ENCODE peak calls at places on chromosome 11, in six cellular contexts. A, G, L, X, Y and B are unnamed samples. For H3K36me3, the result is how much of the 10 kb centered on the place peaks cover.

GRCh38 chr11:63866211-63866610 is 27.3 kb downstream of the MARK2 start:
- DNase-seq in A (peak), Y (no peak), G (peak), L (peak), X (peak), B (peak)

GRCh38 chr11:99015634-99016454 is 4.9 kb upstream of the CNTN5 start:
- DNase-seq in Y (no peak), G (no peak), L (no peak), A (no peak), X (peak), B (no peak)

GRCh38 chr11:102709211-102709980 is 3.8 kb upstream of the MMP27 start:
- DNase-seq in G (no peak), A (no peak), L (no peak), X (no peak), Y (no peak), B (no peak)

GRCh38 chr11:73480677-73481076 is 104.5 kb downstream of the RELT start:
- DNase-seq in G (no peak), A (no peak), L (no peak), Y (no peak), X (no peak), B (no peak)

GRCh38 chr11:134044514-134045284 is 24.2 kb upstream of the JAM3 start:
- DNase-seq in A (no peak), L (no peak), G (no peak), X (no peak), Y (no peak), B (no peak)

GRCh38 chr11:34275486-34275885 is 82.3 kb downstream of the ABTB2 start:
- DNase-seq in L (no peak), A (no peak), Y (no peak), X (no peak), G (no peak), B (no peak)

GRCh38 chr11:99063331-99063730 is 42.6 kb downstream of the CNTN5 start:
- DNase-seq in A (no peak), G (no peak), L (no peak), X (no peak), Y (no peak), B (no peak)

GRCh38 chr11:132853886-132854285 is 678.4 kb downstream of the OPCML start:
- DNase-seq in A (no peak), G (no peak), X (no peak), Y (no peak), L (no peak), B (no peak)

GRCh38 chr11:76614471-76615183 is 55.9 kb downstream of the LRRC32 start:
- DNase-seq in G (no peak), Y (no peak), A (peak), L (peak), X (no peak), B (no peak)

GRCh38 chr11:85889676-85890579 is 34.7 kb downstream of the CCDC83 start:
- DNase-seq in Y (peak), X (no peak), G (peak), L (no peak), A (no peak), B (no peak)

GRCh38 chr11:70551323-70552166 is 153.2 kb downstream of the CTTN start:
- DNase-seq in L (no peak), G (no peak), Y (no peak), A (no peak), X (no peak), B (no peak)

GRCh38 chr11:70826541-70826943 is 425.8 kb downstream of the SHANK2 start:
- DNase-seq in G (peak), Y (no peak), X (no peak), A (no peak), L (no peak), B (no peak)

GRCh38 chr11:46275964-46276641 is 1.4 kb upstream of the CREB3L1 start:
- DNase-seq in A (no peak), L (no peak), G (no peak), Y (no peak), X (no peak), B (no peak)

GRCh38 chr11:1530686-1531256 is 41.3 kb downstream of the DUSP8 start:
- DNase-seq in Y (no peak), G (no peak), L (no peak), X (no peak), A (no peak), B (no peak)
- TF ChIP-seq CTCF in Y (no peak), G (no peak), L (no peak), X (no peak), A (no peak), B (no peak)

GRCh38 chr11:128658499-128658898 is 35.4 kb upstream of the FLI1 start:
- DNase-seq in A (no peak), L (no peak), X (no peak), G (no peak), Y (no peak), B (no peak)
- H3K36me3 ChIP-seq in A (under half), L (under half), X (under half), G (under half), Y (under half), B (under half)

GRCh38 chr11:24239016-24239720 is 257.7 kb upstream of the LUZP2 start:
- DNase-seq in A (no peak), G (no peak), L (no peak), X (no peak), Y (no peak), B (no peak)

GRCh38 chr11:24240496-24240895 is 256.4 kb upstream of the LUZP2 start:
- DNase-seq in X (no peak), Y (no peak), G (no peak), L (no peak), A (no peak), B (no peak)

GRCh38 chr11:24233041-24233440 is 263.8 kb upstream of the LUZP2 start:
- DNase-seq in X (no peak), A (no peak), G (no peak), L (no peak), Y (no peak), B (no peak)

GRCh38 chr11:24239930-24240329 is 256.9 kb upstream of the LUZP2 start:
- DNase-seq in Y (no peak), X (no peak), A (no peak), G (no peak), L (no peak), B (no peak)

DNA sequence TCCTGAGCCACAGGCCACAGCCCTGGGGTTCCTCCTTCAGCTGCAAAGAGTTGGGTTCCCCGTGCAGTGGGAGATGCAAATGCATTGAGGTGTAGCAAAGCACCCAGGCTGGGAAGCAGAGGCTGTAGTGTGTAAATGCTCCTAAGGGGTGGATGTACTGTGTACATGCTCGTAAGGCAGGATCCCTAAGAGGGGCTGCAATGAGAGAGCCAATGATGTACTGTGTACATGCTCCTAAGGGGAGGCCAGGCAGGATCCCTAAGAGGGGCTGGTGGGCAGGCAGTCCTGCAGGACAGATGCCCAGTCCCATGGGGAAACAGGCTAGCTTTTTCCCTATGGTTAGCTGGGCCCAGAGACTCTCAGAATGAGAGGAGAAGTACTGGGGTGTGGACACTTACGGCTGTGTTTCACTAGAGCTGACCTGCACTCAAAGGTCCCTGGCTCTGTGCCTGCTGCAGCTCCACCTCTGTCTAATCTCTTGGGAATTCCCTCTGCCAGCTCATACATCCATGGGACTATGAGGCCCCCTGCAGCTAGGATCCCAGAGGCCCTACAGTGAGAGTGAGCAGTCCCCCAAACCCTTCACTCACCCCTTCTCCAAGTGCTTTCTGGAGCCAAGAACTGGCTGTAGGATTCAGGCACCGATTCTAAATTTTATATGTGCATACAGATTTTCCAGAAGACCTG is 261.9 kb upstream of the LUZP2 start:
- DNase-seq in L (no peak), Y (no peak), A (no peak), G (no peak), X (no peak), B (no peak)
- TF ChIP-seq CTCF in L (no peak), Y (peak), A (no peak), G (no peak), X (no peak), B (no peak)

GRCh38 chr11:29183301-29183700 is 833.5 kb downstream of the KCNA4 start:
- DNase-seq in Y (no peak), A (no peak), L (no peak), G (no peak), X (no peak), B (no peak)
- H3K36me3 ChIP-seq in Y (under half), A (under half), L (under half), G (under half), X (under half), B (under half)

GRCh38 chr11:121250843-121251242 is 41.7 kb upstream of the SC5D start:
- DNase-seq in X (no peak), Y (no peak), L (no peak), A (no peak), G (no peak), B (no peak)

GRCh38 chr11:121246769-121247035 is 45.9 kb upstream of the SC5D start:
- DNase-seq in L (no peak), A (no peak), X (no peak), Y (no peak), G (no peak), B (no peak)

GRCh38 chr11:121246021-121246768 is 46.4 kb upstream of the SC5D start:
- DNase-seq in G (no peak), L (no peak), X (no peak), A (no peak), Y (no peak), B (no peak)

GRCh38 chr11:121248496-121248895 is 44.1 kb upstream of the SC5D start:
- DNase-seq in G (no peak), L (no peak), A (no peak), Y (no peak), X (no peak), B (no peak)

DNA sequence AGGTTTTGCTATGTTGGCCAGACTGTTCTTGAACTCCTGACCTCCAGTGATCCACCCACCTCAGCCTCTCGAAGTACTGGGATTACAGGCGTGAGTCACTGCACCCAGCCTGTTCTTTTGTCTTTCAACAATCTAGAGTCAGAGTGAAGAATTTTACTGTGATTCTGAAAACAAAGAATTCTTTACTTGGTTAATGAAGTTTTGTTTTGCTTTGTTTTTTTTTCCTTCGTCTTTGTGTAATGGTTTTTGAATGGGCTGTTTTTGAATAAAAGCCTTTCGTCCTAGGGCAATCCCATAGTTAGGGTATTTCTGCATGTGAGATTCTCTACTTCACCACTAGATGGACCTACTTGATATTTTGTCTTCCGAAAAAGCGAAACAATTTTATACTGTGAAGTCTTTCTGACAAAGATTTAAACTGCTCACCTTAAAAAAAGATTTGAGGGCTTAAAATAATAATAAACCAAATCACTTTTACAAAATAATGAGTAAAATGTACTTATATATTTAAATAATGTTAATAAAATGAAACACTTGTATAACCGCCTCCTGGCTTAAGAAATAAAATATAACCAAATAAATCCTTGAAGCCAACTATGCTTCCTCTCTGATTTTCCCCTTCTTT is 43.4 kb upstream of the SC5D start:
- DNase-seq in Y (peak), A (no peak), X (no peak), G (no peak), L (peak), B (no peak)
- TF ChIP-seq CTCF in Y (peak), A (peak), X (peak), G (peak), L (peak), B (peak)

GRCh38 chr11:68935516-68936357 is 32.0 kb downstream of the IGHMBP2 start:
- DNase-seq in L (no peak), G (no peak), X (no peak), Y (no peak), A (no peak), B (no peak)

GRCh38 chr11:68935066-68935465 is 31.4 kb downstream of the IGHMBP2 start:
- DNase-seq in X (no peak), L (no peak), A (no peak), G (no peak), Y (no peak), B (no peak)

GRCh38 chr11:68936358-68936636 is 32.6 kb downstream of the IGHMBP2 start:
- DNase-seq in G (no peak), Y (no peak), A (no peak), X (no peak), L (no peak), B (no peak)

GRCh38 chr11:68938088-68938487 is 34.4 kb downstream of the IGHMBP2 start:
- DNase-seq in G (no peak), L (no peak), X (no peak), A (no peak), Y (no peak), B (no peak)

DNA sequence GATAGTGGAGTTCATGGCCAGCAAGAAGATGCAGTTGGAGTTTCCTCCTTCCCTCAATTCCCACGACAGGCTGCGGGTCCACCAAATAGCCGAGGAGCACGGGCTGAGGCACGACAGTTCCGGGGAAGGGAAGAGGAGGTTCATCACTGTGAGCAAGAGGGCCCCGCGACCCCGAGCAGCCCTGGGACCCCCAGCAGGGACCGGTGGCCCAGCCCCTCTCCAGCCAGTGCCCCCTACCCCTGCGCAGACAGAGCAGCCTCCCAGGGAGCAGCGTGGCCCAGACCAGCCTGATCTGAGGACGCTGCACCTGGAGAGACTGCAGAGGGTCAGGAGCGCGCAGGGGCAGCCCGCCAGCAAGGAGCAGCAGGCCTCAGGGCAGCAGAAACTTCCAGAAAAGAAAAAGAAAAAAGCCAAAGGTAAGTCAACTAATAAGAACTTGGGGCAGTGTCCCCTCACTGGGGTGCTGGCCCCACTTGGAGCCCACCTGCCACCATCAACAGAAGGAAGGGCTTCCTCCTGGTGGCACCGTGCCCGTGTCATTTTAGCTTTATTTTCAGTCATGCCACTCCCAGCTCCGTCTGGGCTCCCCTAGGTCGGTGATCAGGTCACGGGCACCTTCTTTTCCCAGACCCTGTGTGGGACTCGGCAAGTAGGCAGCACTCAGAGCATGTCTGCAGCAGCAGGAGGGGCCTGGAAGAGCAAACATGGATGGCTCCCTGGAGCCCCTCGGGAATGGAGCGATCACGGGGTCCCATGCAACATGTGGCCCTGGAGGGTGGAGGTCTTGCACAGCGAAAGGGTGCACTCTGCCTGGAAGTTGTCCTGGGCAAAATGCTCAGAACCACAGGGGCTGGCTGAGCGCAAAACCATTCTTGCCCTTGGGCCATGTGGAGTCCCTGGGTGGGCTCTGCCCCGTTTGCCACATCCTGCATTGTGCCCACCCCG is 33.3 kb downstream of the IGHMBP2 start:
- DNase-seq in X (no peak), A (no peak), Y (no peak), L (no peak), G (no peak), B (no peak)
- H3K36me3 ChIP-seq in X (under half), A (half or more), Y (under half), L (under half), G (under half), B (under half)